ENCODE peak calls at places on chromosomes 7 and 10, in six cellular contexts. P is HL-60; F is NAMALWA; I is A549; W is stimulated activated naive B cell treated with anti-CD40 and anti-IgM and Interleukin-4, amounts not matched to agents 10 μg/mL and 1 μg/mL and 100 μg/mL, for 72 hours; M is DMS 273 treated with DMSO at 0.1 percent for 48 hours. L is an unnamed sample.

GRCh38 chr10:70115948-70116682 is 16.5 kb downstream of the AIFM2 start:
- DNase-seq in I (peak), M (no peak), P (peak), W (peak), F (peak), L (peak)

GRCh38 chr10:29319205-29319781 is 30.4 kb downstream of the LYZL1 start:
- DNase-seq in F (no peak), P (no peak), W (no peak), I (no peak), M (no peak), L (no peak)

GRCh38 chr10:182441-183201 is 47.4 kb downstream of the ZMYND11 start:
- DNase-seq in P (no peak), F (no peak), M (no peak), I (no peak), W (no peak), L (no peak)

GRCh38 chr10:81179805-81180452 is 642.2 kb downstream of the SH2D4B start:
- DNase-seq in M (no peak), F (peak), P (peak), W (no peak), I (peak), L (no peak)

GRCh38 chr10:5583525-5584175 is 58.9 kb downstream of the CALML3 start:
- DNase-seq in P (no peak), M (no peak), W (peak), I (no peak), F (no peak), L (no peak)

GRCh38 chr10:102007802-102008201 is 48.2 kb downstream of the ARMH3 start:
- DNase-seq in W (peak), P (peak), I (no peak), M (no peak), F (no peak), L (no peak)

GRCh38 chr7:48505061-48505460 is 333.8 kb downstream of the ABCA13 start:
- DNase-seq in M (no peak), P (no peak), W (no peak), F (no peak), I (no peak), L (no peak)

GRCh38 chr7:108210796-108211195 is 80.6 kb upstream of the LAMB4 start:
- DNase-seq in F (no peak), P (no peak), W (no peak), M (no peak), I (no peak), L (no peak)

GRCh38 chr10:1186693-1186990 is 130.5 kb downstream of the WDR37 start:
- DNase-seq in P (no peak), I (no peak), F (no peak), M (no peak), W (no peak), L (no peak)

GRCh38 chr7:90613088-90613498 is 17.0 kb downstream of the CDK14 start:
- DNase-seq in P (no peak), I (no peak), M (no peak), F (no peak), W (peak), L (no peak)

GRCh38 chr7:28812641-28813040 is 145.5 kb downstream of the TRIL start:
- DNase-seq in P (no peak), I (no peak), F (no peak), M (peak), W (no peak), L (no peak)

GRCh38 chr7:116588641-116589594 is 64.1 kb downstream of the CAV1 start:
- DNase-seq in I (peak), M (no peak), W (no peak), F (peak), P (peak), L (peak)